ENCODE peak calls at places on chromosomes 1 and 21, in six cellular contexts. G is activated T-helper 2 cell treated with anti-CD3 and anti-CD28 coated beads, Interferon-gamma antibody, Interleukin-2, Interleukin-4, amounts not matched to agents 10 μg/mL and 5 μg/mL and 100 μg/mL, durations not matched to agents 14 hours and 24 hours and 36 hours; W is ACHN; K is fibroblast of lung; L is activated CD4-positive, alpha-beta T cell treated with anti-CD3 and anti-CD28 coated beads, Interleukin-2, amount 50 U/mL, for 48 hours; O is ovary. H is an unnamed sample.

GRCh38 chr1:33036051-33036525 is 595 bp downstream of the AK2 start:
- DNase-seq in G (no peak), W (peak), K (peak), L (peak), O (no peak), H (no peak)

GRCh38 chr21:44907966-44908364 is 12.7 kb downstream of the ITGB2 start:
- DNase-seq in G (no peak), W (no peak), K (no peak), L (no peak), O (no peak), H (no peak)

GRCh38 chr1:165408518-165408917 is 36.4 kb downstream of the RXRG start:
- DNase-seq in G (no peak), W (peak), K (peak), L (no peak), O (no peak), H (no peak)

GRCh38 chr1:69146303-69146702 is 421.4 kb upstream of the LRRC7 start:
- DNase-seq in G (no peak), W (no peak), K (no peak), L (no peak), O (no peak), H (no peak)

GRCh38 chr1:74729741-74730478 is 2.9 kb downstream of the CRYZ start:
- DNase-seq in G (no peak), W (peak), K (peak), L (peak), O (no peak), H (no peak)

GRCh38 chr1:230074762-230075161 is 7.7 kb downstream of the GALNT2 start:
- DNase-seq in G (no peak), W (no peak), K (no peak), L (no peak), O (no peak), H (peak)

GRCh38 chr1:86778510-86779218 is 74.3 kb downstream of the SH3GLB1 start:
- DNase-seq in G (no peak), W (no peak), K (peak), L (no peak), O (no peak), H (no peak)

GRCh38 chr1:199422206-199422605 is 605.3 kb upstream of the NR5A2 start:
- DNase-seq in G (no peak), W (peak), K (peak), L (no peak), O (no peak), H (no peak)

GRCh38 chr21:42097860-42098259 is 26.7 kb downstream of the UMODL1 start:
- DNase-seq in G (no peak), W (peak), K (peak), L (no peak), O (no peak), H (no peak)

GRCh38 chr1:172980456-172980855 is 70.3 kb downstream of the TNFSF18 start:
- DNase-seq in G (no peak), W (no peak), K (peak), L (no peak), O (no peak), H (no peak)

GRCh38 chr1:232416026-232416568 is 213.8 kb downstream of the SIPA1L2 start:
- DNase-seq in G (no peak), W (no peak), K (no peak), L (no peak), O (no peak), H (no peak)

GRCh38 chr1:100736766-100737165 is 17.2 kb downstream of the VCAM1 start:
- DNase-seq in G (no peak), W (no peak), K (peak), L (no peak), O (no peak), H (no peak)

GRCh38 chr1:21963477-21964217 is 13.2 kb upstream of the CELA3B start:
- DNase-seq in G (peak), W (peak), K (peak), L (peak), O (peak), H (peak)

GRCh38 chr1:218464871-218465270 is 119.7 kb downstream of the TGFB2 start:
- DNase-seq in G (no peak), W (no peak), K (no peak), L (no peak), O (no peak), H (no peak)

GRCh38 chr1:40901886-40902633 is 39.9 kb upstream of the CITED4 start:
- DNase-seq in G (no peak), W (no peak), K (peak), L (no peak), O (no peak), H (no peak)

GRCh38 chr1:145690587-145691558 is 16.3 kb downstream of the PDZK1 start:
- DNase-seq in G (peak), W (peak), K (peak), L (peak), O (no peak), H (no peak)

GRCh38 chr1:159859757-159860156 is 2.7 kb downstream of the VSIG8 start:
- DNase-seq in G (no peak), W (no peak), K (no peak), L (no peak), O (no peak), H (no peak)

GRCh38 chr1:165235777-165236285 is 120.7 kb downstream of the LMX1A start:
- DNase-seq in G (no peak), W (no peak), K (no peak), L (no peak), O (no peak), H (peak)

GRCh38 chr1:203153051-203153988 is 22.3 kb downstream of the MYBPH start:
- DNase-seq in G (no peak), W (peak), K (no peak), L (no peak), O (no peak), H (no peak)